ENCODE peak calls at places on chromosomes 6 and 20, in nine cellular contexts. W is uterus; O is osteoblast; L is activated CD8-positive, alpha-beta T cell treated with anti-CD3 and anti-CD28 coated beads for 36 hours; F is activated B cell treated with CpG ODN at 0.5 μM for 24 hours; K is endothelial cell; C is ovary; H is IMR-90; B is Peyer's patch. T is an unnamed sample.

GRCh38 chr6:93684339-93684738 is 265.0 kb upstream of the EPHA7 start:
- DNase-seq in W (no peak), O (no peak), L (no peak), F (no peak), K (no peak), C (no peak), H (no peak), B (no peak), T (no peak)

GRCh38 chr6:49328051-49328450 is 135.0 kb downstream of the MMUT start:
- DNase-seq in W (no peak), O (no peak), L (no peak), F (no peak), K (no peak), C (no peak), H (no peak), B (no peak), T (no peak)

GRCh38 chr6:110859335-110859792 is 15.2 kb upstream of the AMD1 start:
- DNase-seq in W (no peak), O (no peak), L (no peak), F (no peak), K (no peak), C (no peak), H (no peak), B (no peak), T (no peak)

GRCh38 chr6:167669870-167670802 is 156.6 kb upstream of the AFDN start:
- DNase-seq in W (no peak), O (no peak), L (no peak), F (no peak), K (no peak), C (no peak), H (no peak), B (peak), T (no peak)

GRCh38 chr6:151437401-151437800 is 14.5 kb downstream of the RMND1 start:
- DNase-seq in W (no peak), O (no peak), L (no peak), F (no peak), K (no peak), C (no peak), H (peak), B (no peak), T (no peak)

GRCh38 chr6:131199568-131200272 is 64.5 kb downstream of the AKAP7 start:
- DNase-seq in W (no peak), O (peak), L (peak), F (peak), K (peak), C (no peak), H (peak), B (peak), T (no peak)

GRCh38 chr6:75291331-75291730 is 6.7 kb upstream of the TMEM30A start:
- DNase-seq in W (no peak), O (no peak), L (no peak), F (no peak), K (no peak), C (no peak), H (no peak), B (no peak), T (no peak)

GRCh38 chr6:54493138-54493537 is 184.9 kb downstream of the TINAG start:
- DNase-seq in W (no peak), O (peak), L (no peak), F (no peak), K (no peak), C (no peak), H (peak), B (no peak), T (no peak)

GRCh38 chr6:33356295-33356694 is 35.3 kb upstream of the KIFC1 start:
- DNase-seq in W (no peak), O (no peak), L (no peak), F (no peak), K (no peak), C (no peak), H (no peak), B (no peak), T (no peak)

GRCh38 chr6:101117397-101118185 is 236.5 kb upstream of the ASCC3 start:
- DNase-seq in W (no peak), O (no peak), L (no peak), F (no peak), K (peak), C (no peak), H (no peak), B (no peak), T (no peak)

GRCh38 chr6:18391018-18391417 is 3.9 kb downstream of the RNF144B start:
- DNase-seq in W (no peak), O (no peak), L (no peak), F (no peak), K (no peak), C (no peak), H (no peak), B (no peak), T (no peak)

GRCh38 chr6:1063671-1064355 is 248.1 kb upstream of the FOXQ1 start:
- DNase-seq in W (no peak), O (no peak), L (no peak), F (no peak), K (no peak), C (no peak), H (no peak), B (no peak), T (no peak)

GRCh38 chr6:143193571-143194094 is 132.9 kb downstream of the AIG1 start:
- DNase-seq in W (no peak), O (no peak), L (no peak), F (no peak), K (no peak), C (no peak), H (no peak), B (no peak), T (no peak)

GRCh38 chr6:156029296-156029985 is 573.8 kb upstream of the NOX3 start:
- DNase-seq in W (no peak), O (no peak), L (no peak), F (no peak), K (no peak), C (no peak), H (no peak), B (no peak), T (no peak)

GRCh38 chr6:134589512-134589911 is 271.6 kb upstream of the SGK1 start:
- DNase-seq in W (no peak), O (no peak), L (no peak), F (no peak), K (no peak), C (no peak), H (peak), B (no peak), T (no peak)

GRCh38 chr6:141562181-141562800 is 570.4 kb upstream of the GJE1 start:
- DNase-seq in W (no peak), O (peak), L (peak), F (no peak), K (peak), C (peak), H (no peak), B (peak), T (no peak)

GRCh38 chr6:110811187-110811586 is 4.1 kb downstream of the CDK19 start:
- DNase-seq in W (no peak), O (no peak), L (no peak), F (no peak), K (no peak), C (no peak), H (no peak), B (no peak), T (no peak)

GRCh38 chr6:2630891-2631458 is 119.7 kb downstream of the MYLK4 start:
- DNase-seq in W (no peak), O (peak), L (no peak), F (no peak), K (no peak), C (no peak), H (peak), B (no peak), T (no peak)

GRCh38 chr6:13914346-13914745 is 10.4 kb upstream of the RNF182 start:
- DNase-seq in W (no peak), O (no peak), L (no peak), F (no peak), K (no peak), C (no peak), H (peak), B (no peak), T (no peak)

GRCh38 chr20:46694484-46694883 is 5.2 kb upstream of the TP53RK start:
- DNase-seq in W (no peak), O (no peak), L (no peak), F (no peak), K (no peak), C (no peak), H (peak), B (no peak), T (no peak)

GRCh38 chr20:33668087-33668790 is 1.5 kb downstream of the ACTL10 start:
- DNase-seq in W (peak), O (peak), L (peak), F (no peak), K (peak), C (peak), H (no peak), B (no peak), T (peak)

GRCh38 chr20:37845261-37845681 is 57.7 kb upstream of the VSTM2L start:
- DNase-seq in W (no peak), O (no peak), L (no peak), F (no peak), K (no peak), C (no peak), H (no peak), B (no peak), T (no peak)

GRCh38 chr20:25467441-25467840 is 60.0 kb downstream of the GINS1 start:
- DNase-seq in W (no peak), O (peak), L (no peak), F (no peak), K (no peak), C (no peak), H (no peak), B (no peak), T (no peak)

GRCh38 chr20:53949319-53949839 is 121.0 kb downstream of the BCAS1 start:
- DNase-seq in W (no peak), O (peak), L (peak), F (peak), K (no peak), C (no peak), H (peak), B (no peak), T (no peak)

GRCh38 chr6:24126586-24127192 is 674 bp downstream of the NRSN1 start:
- DNase-seq in W (no peak), O (no peak), L (peak), F (no peak), K (peak), C (no peak), H (peak), B (no peak), T (peak)

GRCh38 chr20:56359212-56360132 is 698 bp downstream of the FAM210B start:
- DNase-seq in W (peak), O (peak), L (peak), F (peak), K (peak), C (peak), H (peak), B (peak), T (no peak)

GRCh38 chr6:44650947-44651346 is 263.4 kb downstream of the CDC5L start:
- DNase-seq in W (no peak), O (no peak), L (no peak), F (no peak), K (no peak), C (no peak), H (peak), B (no peak), T (no peak)

GRCh38 chr6:144478487-144478886 is 193.4 kb downstream of the UTRN start:
- DNase-seq in W (no peak), O (no peak), L (no peak), F (no peak), K (no peak), C (no peak), H (no peak), B (no peak), T (no peak)

GRCh38 chr6:149480502-149481280 is 4.1 kb downstream of the ZC3H12D start:
- DNase-seq in W (no peak), O (peak), L (peak), F (no peak), K (no peak), C (no peak), H (no peak), B (peak), T (no peak)

GRCh38 chr20:24698189-24698588 is 228.8 kb downstream of the SYNDIG1 start:
- DNase-seq in W (no peak), O (no peak), L (no peak), F (no peak), K (no peak), C (no peak), H (no peak), B (peak), T (peak)

GRCh38 chr20:59835448-59836395 is 97.7 kb downstream of the SYCP2 start:
- DNase-seq in W (peak), O (peak), L (no peak), F (no peak), K (peak), C (peak), H (peak), B (peak), T (no peak)

GRCh38 chr6:139161169-139161568 is 26.3 kb downstream of the HECA start:
- DNase-seq in W (no peak), O (peak), L (peak), F (no peak), K (no peak), C (no peak), H (peak), B (no peak), T (no peak)

GRCh38 chr20:12159266-12159665 is 241.6 kb downstream of the BTBD3 start:
- DNase-seq in W (no peak), O (no peak), L (no peak), F (no peak), K (no peak), C (no peak), H (peak), B (no peak), T (no peak)

GRCh38 chr6:158027590-158028285 is 46.1 kb downstream of the SYNJ2 start:
- DNase-seq in W (peak), O (no peak), L (no peak), F (no peak), K (no peak), C (no peak), H (no peak), B (peak), T (no peak)

GRCh38 chr6:163935158-163935762 is 520.7 kb downstream of the QKI start:
- DNase-seq in W (no peak), O (no peak), L (no peak), F (no peak), K (peak), C (no peak), H (peak), B (no peak), T (no peak)

GRCh38 chr20:31260326-31260932 is 3.0 kb downstream of the DEFB115 start:
- DNase-seq in W (no peak), O (no peak), L (peak), F (no peak), K (no peak), C (no peak), H (no peak), B (no peak), T (no peak)

DNA sequence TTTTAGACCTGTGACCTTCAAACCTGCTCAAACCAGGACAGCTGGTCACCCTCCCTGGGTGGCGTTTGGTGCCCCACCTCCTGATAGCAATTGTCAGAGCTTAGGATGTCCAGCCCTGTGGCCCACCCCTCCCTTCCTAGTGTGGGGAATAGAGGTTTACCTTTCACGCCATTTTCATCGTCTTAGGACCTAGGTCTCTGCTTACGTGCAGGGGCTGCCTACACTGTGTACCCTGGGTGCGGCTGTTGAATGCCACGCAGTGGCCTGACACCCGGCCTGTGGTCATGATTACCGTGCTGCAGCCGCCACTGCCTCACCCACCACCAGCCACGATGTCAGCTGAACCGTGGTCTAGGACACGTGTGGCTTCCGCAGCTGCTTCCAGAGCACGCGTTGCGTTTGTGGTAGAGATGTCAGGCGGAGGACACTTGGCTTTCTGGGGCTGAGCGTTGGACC is 157.3 kb downstream of the DTNBP1 start:
- DNase-seq in W (no peak), O (no peak), L (no peak), F (no peak), K (no peak), C (no peak), H (no peak), B (no peak), T (no peak)
- TF ChIP-seq CTCF in W (no peak), O (no peak), L (no peak), F (no peak), K (no peak), C (no peak), H (no peak), B (no peak), T (no peak)

GRCh38 chr6:165231581-165232276 is 77.7 kb downstream of the C6orf118 start:
- DNase-seq in W (no peak), O (peak), L (no peak), F (no peak), K (no peak), C (no peak), H (no peak), B (no peak), T (no peak)
- TF ChIP-seq CTCF in W (peak), O (peak), L (no peak), F (no peak), K (peak), C (no peak), H (no peak), B (peak), T (peak)

GRCh38 chr6:159842035-159842434 is 42.0 kb downstream of the PNLDC1 start:
- DNase-seq in W (no peak), O (peak), L (no peak), F (no peak), K (no peak), C (no peak), H (no peak), B (no peak), T (no peak)
- TF ChIP-seq CTCF in W (no peak), O (peak), L (peak), F (no peak), K (peak), C (no peak), H (peak), B (no peak), T (peak)

GRCh38 chr6:87393026-87393622 is 14.6 kb upstream of the CFAP206 start:
- DNase-seq in W (no peak), O (no peak), L (peak), F (no peak), K (peak), C (no peak), H (peak), B (no peak), T (no peak)

GRCh38 chr6:87401832-87402231 is 5.9 kb upstream of the CFAP206 start:
- DNase-seq in W (no peak), O (no peak), L (no peak), F (no peak), K (no peak), C (no peak), H (no peak), B (no peak), T (no peak)

GRCh38 chr6:87396595-87397392 is 11.0 kb upstream of the CFAP206 start:
- DNase-seq in W (no peak), O (no peak), L (no peak), F (no peak), K (no peak), C (no peak), H (no peak), B (no peak), T (no peak)

DNA sequence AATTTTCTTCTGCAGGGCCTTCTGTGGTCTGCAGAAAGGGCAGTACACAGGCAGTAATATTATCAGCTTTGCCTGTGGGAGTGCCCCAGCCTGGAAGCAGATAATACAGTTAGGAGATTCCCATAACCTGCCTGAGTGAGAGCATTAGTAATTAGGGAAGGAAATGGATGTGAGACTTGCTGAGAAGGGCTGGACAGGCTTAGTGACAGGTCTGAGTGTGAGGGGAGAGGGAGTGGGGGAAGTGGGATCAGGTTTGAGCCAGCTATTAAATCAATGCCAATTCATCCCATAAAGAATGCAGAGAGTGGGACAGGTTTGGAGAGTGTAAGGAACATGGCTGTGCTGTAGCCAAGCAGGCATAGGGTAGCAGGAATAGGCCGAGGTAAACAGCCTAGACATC is 10.1 kb upstream of the CFAP206 start:
- DNase-seq in W (no peak), O (no peak), L (no peak), F (no peak), K (no peak), C (no peak), H (no peak), B (no peak), T (no peak)
- TF ChIP-seq CTCF in W (no peak), O (no peak), L (no peak), F (no peak), K (no peak), C (no peak), H (no peak), B (no peak), T (no peak)

DNA sequence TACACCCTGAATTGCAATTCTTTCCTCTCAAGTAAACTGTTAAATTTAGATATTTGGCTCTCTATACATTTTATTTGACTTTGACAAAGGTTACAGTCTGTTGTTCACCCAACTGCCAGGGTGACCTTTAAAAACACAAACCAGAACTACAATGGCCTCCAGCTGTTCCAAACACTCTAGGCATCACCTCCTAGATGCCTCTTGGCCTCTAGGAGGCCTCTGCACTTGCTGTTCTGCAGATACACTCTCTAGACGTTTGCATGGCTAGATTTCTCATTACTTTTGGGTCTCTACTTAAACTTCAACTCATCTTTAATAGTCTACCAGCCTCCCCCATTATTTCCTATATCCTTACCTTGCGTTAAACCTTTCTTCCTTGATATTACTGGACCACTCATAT is 102.8 kb upstream of the BEND3 start:
- DNase-seq in W (no peak), O (no peak), L (no peak), F (no peak), K (no peak), C (no peak), H (no peak), B (no peak), T (no peak)
- TF ChIP-seq CTCF in W (no peak), O (no peak), L (no peak), F (no peak), K (no peak), C (no peak), H (no peak), B (no peak), T (no peak)

GRCh38 chr6:84728602-84729001 is 35.8 kb downstream of the TBX18 start:
- DNase-seq in W (no peak), O (no peak), L (no peak), F (no peak), K (no peak), C (no peak), H (peak), B (no peak), T (no peak)
- TF ChIP-seq CTCF in W (no peak), O (peak), L (no peak), F (no peak), K (peak), C (no peak), H (peak), B (no peak), T (peak)